ENCODE peak calls at places on chromosomes 1 and 21, in four cellular contexts. F, X, G and D are unnamed samples.

GRCh38 chr1:182909578-182909977 is 43.4 kb downstream of the SHCBP1L start:
- DNase-seq in F (no peak), X (no peak), G (no peak), D (no peak)

GRCh38 chr1:148318123-148318899 is 164.8 kb downstream of the PPIAL4G start:
- DNase-seq in X (peak), F (no peak), G (no peak), D (no peak)

GRCh38 chr1:168520052-168520751 is 23.6 kb downstream of the XCL2 start:
- DNase-seq in F (no peak), G (no peak), X (peak), D (no peak)

GRCh38 chr1:242178924-242179708 is 180.2 kb upstream of the MAP1LC3C start:
- DNase-seq in X (no peak), F (no peak), G (no peak), D (no peak)

GRCh38 chr1:231973840-231974239 is 347.2 kb downstream of the DISC1 start:
- DNase-seq in X (peak), G (no peak), F (no peak), D (no peak)

GRCh38 chr1:28971980-28972771 is 57.8 kb downstream of the EPB41 start:
- DNase-seq in G (no peak), X (no peak), F (peak), D (peak)

GRCh38 chr1:99573431-99574217 is 72.3 kb upstream of the PALMD start:
- DNase-seq in G (no peak), X (no peak), F (no peak), D (no peak)

GRCh38 chr1:83583351-83584014 is 415.4 kb downstream of the TTLL7 start:
- DNase-seq in X (no peak), F (no peak), G (no peak), D (peak)

GRCh38 chr1:32684167-32684811 is 18.3 kb downstream of the SYNC start:
- DNase-seq in G (no peak), F (peak), X (no peak), D (no peak)

GRCh38 chr1:14915356-14916054 is 238.0 kb upstream of the TMEM51 start:
- DNase-seq in G (peak), X (peak), F (peak), D (peak)

GRCh38 chr1:37930246-37931142 is 16.4 kb downstream of the INPP5B start:
- DNase-seq in G (no peak), X (peak), F (peak), D (no peak)

GRCh38 chr1:42932442-42932941 is 26.2 kb downstream of the SLC2A1 start:
- DNase-seq in G (no peak), F (no peak), X (no peak), D (no peak)

GRCh38 chr1:9784508-9785133 is 39.1 kb downstream of the CLSTN1 start:
- DNase-seq in F (peak), X (peak), G (no peak), D (no peak)

GRCh38 chr1:205430631-205431305 is 8.9 kb upstream of the LEMD1 start:
- DNase-seq in X (peak), G (peak), F (peak), D (peak)

GRCh38 chr1:162030741-162031280 is 7.1 kb upstream of the OLFML2B start:
- DNase-seq in G (no peak), F (no peak), X (no peak), D (no peak)

GRCh38 chr21:43654806-43655489 is 4.3 kb downstream of the HSF2BP start:
- DNase-seq in X (no peak), G (no peak), F (peak), D (peak)

GRCh38 chr1:150847499-150848060 is 28.8 kb downstream of the ARNT start:
- DNase-seq in F (no peak), G (no peak), X (no peak), D (no peak)

GRCh38 chr1:14183312-14183711 is 415.2 kb upstream of the KAZN start:
- DNase-seq in X (no peak), F (no peak), G (no peak), D (no peak)

GRCh38 chr21:44428281-44428942 is 26.9 kb upstream of the LRRC3 start:
- DNase-seq in X (peak), G (no peak), F (peak), D (peak)

GRCh38 chr1:156667968-156668709 is 9.1 kb downstream of the NES start:
- DNase-seq in G (no peak), X (no peak), F (no peak), D (no peak)

GRCh38 chr1:31920986-31921385 is 17.2 kb downstream of the PTP4A2 start:
- DNase-seq in X (no peak), G (no peak), F (no peak), D (no peak)

GRCh38 chr1:184065559-184065958 is 14.0 kb downstream of the TSEN15 start:
- DNase-seq in F (no peak), G (no peak), X (no peak), D (no peak)

GRCh38 chr1:109213824-109214693 is at the start of gene SARS1:
- DNase-seq in X (peak), F (peak), G (peak), D (peak)

GRCh38 chr21:31798842-31799691 is 67.1 kb upstream of the SCAF4 start:
- DNase-seq in X (no peak), G (no peak), F (no peak), D (no peak)